ENCODE peak calls at places on chromosomes 11 and 22, in six cellular contexts. Y, X, K, Q, D and F are unnamed samples.

GRCh38 chr11:114180301-114181055 is 115.7 kb upstream of the NNMT start:
- DNase-seq in Y (peak), X (no peak), K (no peak), Q (no peak), D (peak), F (no peak)

GRCh38 chr11:103924166-103925013 is 112.0 kb upstream of the DDI1 start:
- DNase-seq in Y (no peak), X (no peak), K (no peak), Q (no peak), D (no peak), F (no peak)

GRCh38 chr11:33195391-33196190 is 34.3 kb upstream of the CSTF3 start:
- DNase-seq in Y (no peak), X (no peak), K (no peak), Q (no peak), D (no peak), F (no peak)

GRCh38 chr11:65445604-65446445 is 23.2 kb downstream of the NEAT1 start:
- DNase-seq in Y (peak), X (peak), K (no peak), Q (no peak), D (peak), F (no peak)

GRCh38 chr11:110755961-110756360 is 43.7 kb upstream of the ARHGAP20 start:
- DNase-seq in Y (no peak), X (no peak), K (no peak), Q (no peak), D (no peak), F (no peak)

GRCh38 chr11:31779268-31779879 is 31.7 kb downstream of the PAX6 start:
- DNase-seq in Y (no peak), X (peak), K (no peak), Q (no peak), D (peak), F (no peak)

GRCh38 chr22:50674606-50675552 is 2.3 kb downstream of the SHANK3 start:
- DNase-seq in Y (peak), X (peak), K (no peak), Q (no peak), D (peak), F (no peak)

GRCh38 chr22:49366437-49366836 is 461.2 kb downstream of the BRD1 start:
- DNase-seq in Y (peak), X (no peak), K (no peak), Q (no peak), D (no peak), F (no peak)

GRCh38 chr11:134034496-134035381 is 34.1 kb upstream of the JAM3 start:
- DNase-seq in Y (peak), X (no peak), K (no peak), Q (no peak), D (peak), F (no peak)